ENCODE peak calls at places on chromosomes 11 and 22, in six cellular contexts. N is mesendoderm, T is H1, G is neuronal stem cell, Q is IMR-90, U is H9. V is an unnamed sample.

GRCh38 chr22:49235463-49236300 is 592.0 kb downstream of the BRD1 start:
- DNase-seq in N (peak), T (peak), G (no peak), Q (no peak), U (peak), V (no peak)

GRCh38 chr22:37753746-37754145 is 54.0 kb upstream of the GCAT start:
- DNase-seq in N (no peak), T (no peak), G (no peak), Q (peak), U (no peak), V (no peak)

GRCh38 chr11:57349491-57350274 is 11.5 kb downstream of the P2RX3 start:
- DNase-seq in N (peak), T (peak), G (peak), Q (peak), U (peak), V (peak)

GRCh38 chr11:78202733-78203167 is 14.0 kb downstream of the USP35 start:
- DNase-seq in N (no peak), T (no peak), G (no peak), Q (no peak), U (no peak), V (no peak)

GRCh38 chr11:20337526-20338154 is 25.9 kb upstream of the HTATIP2 start:
- DNase-seq in N (peak), T (peak), G (peak), Q (peak), U (peak), V (peak)

GRCh38 chr22:44578115-44578457 is 80.1 kb upstream of the RTL6 start:
- DNase-seq in N (no peak), T (no peak), G (no peak), Q (no peak), U (no peak), V (no peak)

GRCh38 chr11:69594481-69594880 is 46.5 kb upstream of the CCND1 start:
- DNase-seq in N (no peak), T (no peak), G (no peak), Q (no peak), U (no peak), V (no peak)

GRCh38 chr22:22666307-22667091 is 22.1 kb downstream of the GGTLC2 start:
- DNase-seq in N (peak), T (peak), G (no peak), Q (peak), U (peak), V (no peak)

GRCh38 chr22:31585161-31585859 is 76.7 kb downstream of the PISD start:
- DNase-seq in N (peak), T (no peak), G (no peak), Q (peak), U (no peak), V (peak)

GRCh38 chr11:127624455-127624854 is 623.9 kb upstream of the KIRREL3 start:
- DNase-seq in N (no peak), T (no peak), G (no peak), Q (peak), U (no peak), V (no peak)

GRCh38 chr11:83156996-83157754 is at the start of gene PCF11:
- DNase-seq in N (no peak), T (peak), G (no peak), Q (no peak), U (no peak), V (no peak)

GRCh38 chr11:119361961-119362725 is 15.6 kb upstream of the MFRP start:
- DNase-seq in N (no peak), T (no peak), G (no peak), Q (no peak), U (no peak), V (peak)

GRCh38 chr11:6988506-6988905 is 31.6 kb downstream of the ZNF214 start:
- DNase-seq in N (no peak), T (no peak), G (no peak), Q (peak), U (no peak), V (no peak)

GRCh38 chr22:44587004-44587793 is 89.2 kb upstream of the RTL6 start:
- DNase-seq in N (peak), T (no peak), G (no peak), Q (peak), U (no peak), V (no peak)

GRCh38 chr11:116420030-116420429 is 352.8 kb downstream of the BUD13 start:
- DNase-seq in N (no peak), T (no peak), G (no peak), Q (no peak), U (no peak), V (no peak)

GRCh38 chr11:82365351-82365750 is 368.3 kb downstream of the FAM181B start:
- DNase-seq in N (no peak), T (no peak), G (no peak), Q (no peak), U (no peak), V (no peak)

GRCh38 chr11:59787816-59788215 is 22.8 kb downstream of the MRPL16 start:
- DNase-seq in N (peak), T (no peak), G (no peak), Q (peak), U (no peak), V (peak)

GRCh38 chr11:7573558-7574296 is 59.9 kb downstream of the PPFIBP2 start:
- DNase-seq in N (peak), T (no peak), G (no peak), Q (no peak), U (peak), V (peak)

GRCh38 chr11:103566116-103566515 is 456.9 kb downstream of the DYNC2H1 start:
- DNase-seq in N (no peak), T (no peak), G (no peak), Q (no peak), U (no peak), V (no peak)

GRCh38 chr22:22822106-22822505 is 65.5 kb upstream of the IGLL5 start:
- DNase-seq in N (no peak), T (no peak), G (no peak), Q (no peak), U (no peak), V (no peak)

GRCh38 chr11:120224872-120225371 is 14.1 kb downstream of the OAF start:
- DNase-seq in N (no peak), T (no peak), G (no peak), Q (no peak), U (no peak), V (no peak)

GRCh38 chr11:36030707-36031365 is 87.0 kb downstream of the LDLRAD3 start:
- DNase-seq in N (peak), T (no peak), G (no peak), Q (peak), U (no peak), V (peak)

GRCh38 chr11:75790986-75791385 is 22.4 kb downstream of the DGAT2 start:
- DNase-seq in N (no peak), T (no peak), G (no peak), Q (no peak), U (no peak), V (no peak)

GRCh38 chr11:24963879-24964278 is 467.0 kb downstream of the LUZP2 start:
- DNase-seq in N (no peak), T (no peak), G (no peak), Q (no peak), U (no peak), V (no peak)

GRCh38 chr22:38850941-38851849 is 7.4 kb upstream of the NPTXR start:
- DNase-seq in N (no peak), T (no peak), G (no peak), Q (peak), U (no peak), V (peak)

GRCh38 chr22:20205964-20206708 is 55.3 kb upstream of the CCDC188 start:
- DNase-seq in N (peak), T (no peak), G (no peak), Q (peak), U (peak), V (peak)

GRCh38 chr11:43987384-43988039 is 45.1 kb downstream of the C11orf96 start:
- DNase-seq in N (peak), T (no peak), G (no peak), Q (peak), U (no peak), V (peak)

GRCh38 chr11:288328-289144 is at the start of gene PGGHG:
- DNase-seq in N (no peak), T (peak), G (no peak), Q (no peak), U (peak), V (peak)

GRCh38 chr11:4467043-4467442 is 15.4 kb upstream of the OR52K1 start:
- DNase-seq in N (no peak), T (no peak), G (no peak), Q (no peak), U (no peak), V (no peak)

GRCh38 chr11:94131363-94132115 is 2.9 kb downstream of the PANX1 start:
- DNase-seq in N (no peak), T (peak), G (no peak), Q (peak), U (no peak), V (peak)
- H3K4ac ChIP-seq in N (no peak), T (no peak), G (no peak), Q (peak), U (no peak), V (peak)

DNA sequence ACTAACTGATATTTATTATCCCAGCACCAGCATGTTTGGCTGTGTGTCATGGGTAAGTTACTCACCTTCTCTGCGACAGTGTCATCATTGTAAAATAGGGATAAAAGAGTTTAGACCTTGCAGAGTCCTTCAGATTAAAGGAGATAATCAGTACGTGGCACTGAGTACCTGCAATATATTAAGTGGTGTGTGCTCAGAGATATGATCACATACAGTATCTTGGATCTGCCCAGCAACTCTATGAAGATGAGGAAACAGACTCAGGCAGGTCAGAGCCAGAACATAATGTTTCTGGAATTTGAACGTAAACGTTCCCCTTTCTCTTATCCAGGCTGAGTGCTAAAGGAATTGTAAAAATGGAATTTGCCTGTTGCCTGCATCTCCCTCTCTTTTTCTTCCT is 46.9 kb upstream of the ELF5 start:
- DNase-seq in N (no peak), T (no peak), G (no peak), Q (no peak), U (no peak), V (no peak)
- H3K23ac ChIP-seq in N (no peak), T (no peak), G (no peak), Q (no peak), U (no peak), V (no peak)

GRCh38 chr11:63816732-63817131 is 3.5 kb downstream of the SPINDOC start:
- DNase-seq in N (no peak), T (no peak), G (no peak), Q (no peak), U (no peak), V (no peak)

GRCh38 chr11:63822438-63822837 is 9.2 kb downstream of the SPINDOC start:
- DNase-seq in N (no peak), T (no peak), G (no peak), Q (no peak), U (no peak), V (no peak)

GRCh38 chr11:63818609-63819008 is 5.4 kb downstream of the SPINDOC start:
- DNase-seq in N (no peak), T (no peak), G (no peak), Q (no peak), U (no peak), V (no peak)

GRCh38 chr11:63817758-63818498 is 4.7 kb downstream of the SPINDOC start:
- DNase-seq in N (no peak), T (no peak), G (no peak), Q (no peak), U (no peak), V (no peak)

DNA sequence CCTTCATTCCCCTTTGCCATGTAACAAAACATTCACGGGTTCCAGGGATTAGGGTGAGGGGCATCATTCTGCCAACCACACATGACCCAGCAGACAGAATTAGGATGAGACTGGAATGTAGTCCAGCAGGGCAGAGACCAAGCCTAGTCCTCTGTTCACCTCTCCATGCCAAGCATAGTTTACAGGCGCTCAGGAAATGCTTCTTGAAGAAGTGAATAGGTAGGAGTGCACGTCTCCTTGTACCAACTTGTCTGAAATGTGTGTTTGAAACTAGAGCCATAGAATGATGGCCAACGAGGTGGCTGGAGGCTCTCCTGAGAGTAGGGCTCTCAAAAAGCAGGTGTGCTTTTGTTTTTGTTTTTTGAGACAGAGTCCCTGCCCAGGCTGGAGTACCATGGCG is 8.2 kb downstream of the SPINDOC start:
- DNase-seq in N (no peak), T (no peak), G (no peak), Q (no peak), U (no peak), V (no peak)
- H3K27ac ChIP-seq in N (no peak), T (no peak), G (no peak), Q (no peak), U (no peak), V (no peak)

GRCh38 chr11:64877390-64878222 is 815 bp downstream of the EHD1 start:
- DNase-seq in N (no peak), T (no peak), G (no peak), Q (no peak), U (no peak), V (no peak)

GRCh38 chr11:64875369-64876225 is 2.8 kb downstream of the EHD1 start:
- DNase-seq in N (no peak), T (no peak), G (no peak), Q (no peak), U (no peak), V (no peak)

GRCh38 chr11:64876835-64877341 is 1.5 kb downstream of the EHD1 start:
- DNase-seq in N (peak), T (no peak), G (no peak), Q (peak), U (no peak), V (peak)

GRCh38 chr11:64874841-64875240 is 3.6 kb downstream of the EHD1 start:
- DNase-seq in N (no peak), T (no peak), G (no peak), Q (no peak), U (no peak), V (no peak)

DNA sequence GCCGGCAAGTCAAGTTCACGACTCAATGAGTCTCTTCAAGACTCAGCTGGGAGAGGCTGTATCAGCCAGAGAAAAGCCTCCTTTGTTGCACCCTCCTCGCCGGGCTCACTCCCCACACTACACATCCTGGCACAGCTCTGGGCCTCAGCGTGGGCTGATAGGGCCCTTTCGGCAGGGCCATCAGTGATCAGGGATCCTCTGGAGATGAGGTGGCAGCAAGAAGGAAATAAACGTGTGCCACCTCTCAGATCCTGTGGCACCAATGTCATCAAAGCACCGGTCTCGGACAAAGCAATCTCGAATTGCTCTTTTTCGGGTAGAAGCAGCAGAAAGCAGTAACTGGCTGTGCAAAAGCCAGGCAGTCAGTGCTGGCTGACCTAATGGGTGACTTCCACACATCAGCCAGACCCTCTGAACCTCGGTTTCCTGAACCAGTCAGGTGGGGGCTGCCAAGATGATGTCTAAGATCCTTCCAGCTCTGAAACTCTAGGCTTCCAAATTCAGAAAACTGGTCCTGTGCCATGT is 2.1 kb downstream of the EHD1 start:
- DNase-seq in N (no peak), T (no peak), G (no peak), Q (no peak), U (no peak), V (no peak)
- H3K4ac ChIP-seq in N (no peak), T (no peak), G (no peak), Q (peak), U (no peak), V (peak)

GRCh38 chr22:36405221-36405631 is 17.5 kb upstream of the MYH9 start:
- DNase-seq in N (no peak), T (no peak), G (no peak), Q (no peak), U (no peak), V (no peak)

GRCh38 chr22:36406139-36406538 is 18.4 kb upstream of the MYH9 start:
- DNase-seq in N (no peak), T (no peak), G (no peak), Q (no peak), U (no peak), V (no peak)

GRCh38 chr22:36406721-36407120 is 19.0 kb upstream of the MYH9 start:
- DNase-seq in N (no peak), T (no peak), G (no peak), Q (no peak), U (no peak), V (no peak)

GRCh38 chr22:36404436-36404835 is 16.7 kb upstream of the MYH9 start:
- DNase-seq in N (no peak), T (no peak), G (no peak), Q (no peak), U (no peak), V (no peak)

GRCh38 chr22:36405671-36406070 is 17.9 kb upstream of the MYH9 start:
- DNase-seq in N (no peak), T (no peak), G (no peak), Q (no peak), U (no peak), V (peak)
- H3K23ac ChIP-seq in N (no peak), T (no peak), G (no peak), Q (no peak), U (no peak), V (no peak)

DNA sequence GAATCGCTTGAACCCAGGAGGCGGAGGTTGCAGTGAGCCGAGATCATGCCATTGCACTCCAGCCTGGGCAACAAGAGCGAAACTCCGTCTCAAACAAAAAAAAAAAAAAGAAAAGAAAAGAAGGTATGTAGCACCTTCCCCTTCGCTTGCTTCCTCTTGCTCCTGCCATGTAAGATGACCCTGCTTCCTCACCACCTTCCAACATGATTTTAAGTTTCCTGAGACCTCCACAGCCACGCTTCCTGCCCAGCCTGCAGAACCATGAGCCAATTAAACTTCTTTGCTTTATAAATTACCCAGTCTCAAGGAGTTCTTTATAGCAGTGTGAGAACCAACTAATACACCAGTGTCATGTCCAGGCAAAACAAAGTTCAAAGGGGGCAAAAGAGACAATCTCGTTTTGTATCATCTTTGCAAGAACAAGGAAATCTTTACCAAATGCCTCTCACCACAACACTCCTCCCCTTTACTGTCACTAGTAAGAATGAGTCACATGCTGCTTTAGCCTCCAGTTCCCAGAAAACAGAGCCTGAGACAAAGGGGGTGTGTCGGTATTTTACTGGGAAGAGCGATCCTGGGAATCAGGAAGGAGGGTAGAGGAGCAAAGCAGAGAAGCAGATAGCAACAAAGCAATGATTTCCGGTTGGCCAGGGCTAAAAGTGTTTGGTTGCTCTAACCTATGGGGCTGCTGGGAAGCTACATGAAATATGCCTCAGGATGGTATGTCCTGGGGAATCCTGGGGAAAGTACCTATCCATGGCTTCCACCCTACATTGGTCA is 10.5 kb upstream of the MCHR1 start:
- DNase-seq in N (peak), T (no peak), G (no peak), Q (peak), U (no peak), V (peak)
- H3K27ac ChIP-seq in N (no peak), T (no peak), G (no peak), Q (no peak), U (no peak), V (no peak)

GRCh38 chr22:33909075-33909458 is 11.2 kb downstream of the LARGE1 start:
- DNase-seq in N (no peak), T (no peak), G (no peak), Q (peak), U (no peak), V (peak)
- H3K4ac ChIP-seq in N (no peak), T (no peak), G (no peak), Q (peak), U (no peak), V (no peak)